ENCODE peak calls at places on chromosomes 3 and 15, in four cellular contexts. D is T follicular helper cell, A is HFFc6, K is PC-3. J is an unnamed sample.

GRCh38 chr15:47812436-47813109 is 95.3 kb downstream of the SEMA6D start:
- DNase-seq in A (no peak), K (peak), D (no peak), J (no peak)

GRCh38 chr15:52289629-52290081 is 5.9 kb downstream of the MYO5C start:
- DNase-seq in K (peak), D (no peak), A (no peak), J (no peak)

GRCh38 chr15:68487087-68487843 is 55.3 kb upstream of the ITGA11 start:
- DNase-seq in A (peak), K (no peak), D (no peak), J (peak)

GRCh38 chr3:123695152-123695551 is 110.3 kb upstream of the HACD2 start:
- DNase-seq in D (no peak), K (no peak), A (no peak), J (no peak)

GRCh38 chr3:150653110-150653561 is 50.0 kb downstream of the SELENOT start:
- DNase-seq in K (peak), D (no peak), A (no peak), J (no peak)

GRCh38 chr3:58633157-58633865 is 33.3 kb downstream of the FAM3D start:
- DNase-seq in D (no peak), K (no peak), A (no peak), J (no peak)

GRCh38 chr3:17639257-17639656 is 103.2 kb downstream of the TBC1D5 start:
- DNase-seq in A (peak), D (no peak), K (peak), J (peak)

GRCh38 chr3:14329116-14329830 is 73.1 kb upstream of the SLC6A6 start:
- DNase-seq in K (peak), A (peak), D (no peak), J (no peak)

GRCh38 chr15:69939513-69940440 is 157.9 kb downstream of the TLE3 start:
- DNase-seq in D (no peak), A (no peak), K (no peak), J (no peak)

GRCh38 chr15:100308222-100309007 is 33.4 kb downstream of the ADAMTS17 start:
- DNase-seq in D (no peak), K (no peak), A (no peak), J (no peak)

GRCh38 chr3:113241292-113242033 is 30.1 kb downstream of the BOC start:
- DNase-seq in A (no peak), D (no peak), K (no peak), J (no peak)

GRCh38 chr3:144028798-144029411 is 57.3 kb downstream of the DIPK2A start:
- DNase-seq in A (no peak), K (no peak), D (no peak), J (no peak)

GRCh38 chr15:33392453-33392852 is 81.7 kb downstream of the RYR3 start:
- DNase-seq in K (no peak), A (no peak), D (no peak), J (no peak)

J was measured in GM04503.